ENCODE peak calls at places on chromosome 16, in eight cellular contexts. R is hippocampal formation; W is breast epithelium; S is CD8-positive, alpha-beta T cell; G is psoas muscle; N is AG09319; F is NCI-H2029; K is A549. O is an unnamed sample.

GRCh38 chr16:85157813-85158701 is 45.8 kb upstream of the CIBAR2 start:
- DNase-seq in R (no peak), W (no peak), S (peak; percentile 28), G (no peak), N (no peak), F (no peak), K (no peak), O (no peak)

GRCh38 chr16:50335198-50335958 is 33.4 kb downstream of the BRD7 start:
- DNase-seq in R (no peak), W (no peak), S (peak; percentile 64), G (no peak), N (no peak), F (no peak), K (no peak), O (no peak)

GRCh38 chr16:69477546-69477945 is 53.1 kb downstream of the CYB5B start:
- DNase-seq in R (no peak), W (no peak), S (no peak), G (no peak), N (no peak), F (no peak), K (no peak), O (peak; percentile 26)

GRCh38 chr16:14331020-14331419 is 259.9 kb downstream of the MRTFB start:
- DNase-seq in R (no peak), W (no peak), S (no peak), G (no peak), N (no peak), F (no peak), K (no peak), O (no peak)

GRCh38 chr16:50263940-50264929 is 2.1 kb upstream of the ADCY7 start:
- DNase-seq in R (no peak), W (no peak), S (no peak), G (no peak), N (no peak), F (no peak), K (peak; percentile 48), O (no peak)

GRCh38 chr16:47198180-47198575 is 54.4 kb upstream of the NETO2 start:
- DNase-seq in R (no peak), W (no peak), S (no peak), G (no peak), N (no peak), F (no peak), K (no peak), O (no peak)

GRCh38 chr16:58317608-58318152 is 22.9 kb upstream of the PRSS54 start:
- DNase-seq in R (no peak), W (no peak), S (no peak), G (no peak), N (no peak), F (no peak), K (no peak), O (no peak)

GRCh38 chr16:25108054-25108453 is 3.5 kb upstream of the LCMT1 start:
- DNase-seq in R (no peak), W (no peak), S (peak; percentile 52), G (no peak), N (no peak), F (no peak), K (peak; percentile 52), O (peak; percentile 35)

GRCh38 chr16:83971165-83972130 is 3.4 kb downstream of the NECAB2 start:
- DNase-seq in R (no peak), W (no peak), S (no peak), G (no peak), N (no peak), F (no peak), K (no peak), O (no peak)

GRCh38 chr16:89993971-89994370 is 25.3 kb downstream of the DBNDD1 start:
- DNase-seq in R (no peak), W (no peak), S (no peak), G (no peak), N (no peak), F (no peak), K (no peak), O (no peak)

GRCh38 chr16:85378145-85379040 is 234.7 kb upstream of the GSE1 start:
- DNase-seq in R (no peak), W (no peak), S (no peak), G (no peak), N (no peak), F (no peak), K (no peak), O (no peak)

O was measured in SW480.